ENCODE peak calls at places on chromosome 16, in four cellular contexts. F, S, V and I are unnamed samples.

GRCh38 chr16:74627506-74628220 is 20.7 kb upstream of the GLG1 start:
- DNase-seq in F (no peak), S (no peak), V (no peak), I (no peak)

GRCh38 chr16:5056347-5056746 is 9.4 kb downstream of the C16orf89 start:
- DNase-seq in V (peak), F (peak), S (no peak), I (peak)

GRCh38 chr16:19429271-19429670 is 11.6 kb downstream of the TMC5 start:
- DNase-seq in V (no peak), S (no peak), F (peak), I (no peak)

GRCh38 chr16:24318670-24319069 is 62.5 kb downstream of the CACNG3 start:
- DNase-seq in V (no peak), F (no peak), S (no peak), I (no peak)

GRCh38 chr16:79632289-79632688 is 31.8 kb upstream of the MAF start:
- DNase-seq in V (no peak), F (no peak), S (no peak), I (no peak)

GRCh38 chr16:9042943-9043680 is 48.3 kb upstream of the HAPSTR1 start:
- DNase-seq in S (no peak), F (no peak), V (no peak), I (no peak)

GRCh38 chr16:53672461-53672860 is 31.2 kb downstream of the RPGRIP1L start:
- DNase-seq in V (no peak), F (no peak), S (no peak), I (peak)

GRCh38 chr16:50209548-50210265 is 56.6 kb downstream of the TENT4B start:
- DNase-seq in V (peak), F (no peak), S (no peak), I (no peak)

GRCh38 chr16:80569440-80570105 is 28.8 kb downstream of the DYNLRB2 start:
- DNase-seq in S (no peak), V (no peak), F (no peak), I (no peak)

GRCh38 chr16:1045363-1046270 is 26.9 kb upstream of the SSTR5 start:
- DNase-seq in V (no peak), F (no peak), S (no peak), I (no peak)

GRCh38 chr16:2897110-2897509 is 14.1 kb downstream of the FLYWCH2 start:
- DNase-seq in V (no peak), S (no peak), F (no peak), I (no peak)

GRCh38 chr16:424623-425081 is 797 bp upstream of the RAB11FIP3 start:
- DNase-seq in V (no peak), F (peak), S (peak), I (no peak)

GRCh38 chr16:10827691-10828341 is 9.2 kb upstream of the TVP23A start:
- DNase-seq in S (peak), F (no peak), V (no peak), I (no peak)